ENCODE peak calls at places on chromosomes 6 and 20, in five cellular contexts. O is CD8-positive, alpha-beta T cell; S is colonic mucosa; X is kidney epithelial cell; P is WTC11. R is an unnamed sample.

GRCh38 chr6:118708055-118708454 is 56.7 kb upstream of the CEP85L start:
- DNase-seq in O (no peak), S (no peak), X (no peak), P (no peak), R (no peak)

GRCh38 chr6:166939276-166939816 is 17.0 kb downstream of the RNASET2 start:
- DNase-seq in O (no peak), S (no peak), X (no peak), P (no peak), R (no peak)

GRCh38 chr20:34843421-34843820 is 18.0 kb upstream of the NCOA6 start:
- DNase-seq in O (no peak), S (no peak), X (no peak), P (no peak), R (no peak)

GRCh38 chr6:69231983-69232382 is 564.8 kb downstream of the LMBRD1 start:
- DNase-seq in O (no peak), S (no peak), X (no peak), P (no peak), R (no peak)

GRCh38 chr20:25032478-25033183 is 25.3 kb downstream of the ACSS1 start:
- DNase-seq in O (no peak), S (peak; percentile 69), X (no peak), P (peak; percentile 23), R (no peak)

GRCh38 chr20:21177767-21178166 is 51.9 kb downstream of the KIZ start:
- DNase-seq in O (no peak), S (no peak), X (no peak), P (no peak), R (no peak)

GRCh38 chr6:6793388-6794250 is 205.1 kb downstream of the LY86 start:
- DNase-seq in O (no peak), S (no peak), X (no peak), P (no peak), R (no peak)

GRCh38 chr6:166010136-166010535 is 157.5 kb downstream of the TBXT start:
- DNase-seq in O (no peak), S (no peak), X (no peak), P (no peak), R (no peak)

GRCh38 chr6:33776186-33776585 is 12.7 kb downstream of the LEMD2 start:
- DNase-seq in O (no peak), S (no peak), X (no peak), P (no peak), R (no peak)

GRCh38 chr6:159716247-159717086 is 10.8 kb upstream of the WTAP start:
- DNase-seq in O (no peak), S (no peak), X (peak; percentile 72), P (no peak), R (no peak)

GRCh38 chr6:35011096-35012041 is 122.3 kb downstream of the ANKS1A start:
- DNase-seq in O (no peak), S (no peak), X (no peak), P (no peak), R (no peak)

GRCh38 chr6:148972481-148972880 is 225.7 kb downstream of the UST start:
- DNase-seq in O (peak; percentile 17), S (peak; percentile 63), X (peak; percentile 42), P (peak; percentile 95), R (peak; percentile 51)

DNA sequence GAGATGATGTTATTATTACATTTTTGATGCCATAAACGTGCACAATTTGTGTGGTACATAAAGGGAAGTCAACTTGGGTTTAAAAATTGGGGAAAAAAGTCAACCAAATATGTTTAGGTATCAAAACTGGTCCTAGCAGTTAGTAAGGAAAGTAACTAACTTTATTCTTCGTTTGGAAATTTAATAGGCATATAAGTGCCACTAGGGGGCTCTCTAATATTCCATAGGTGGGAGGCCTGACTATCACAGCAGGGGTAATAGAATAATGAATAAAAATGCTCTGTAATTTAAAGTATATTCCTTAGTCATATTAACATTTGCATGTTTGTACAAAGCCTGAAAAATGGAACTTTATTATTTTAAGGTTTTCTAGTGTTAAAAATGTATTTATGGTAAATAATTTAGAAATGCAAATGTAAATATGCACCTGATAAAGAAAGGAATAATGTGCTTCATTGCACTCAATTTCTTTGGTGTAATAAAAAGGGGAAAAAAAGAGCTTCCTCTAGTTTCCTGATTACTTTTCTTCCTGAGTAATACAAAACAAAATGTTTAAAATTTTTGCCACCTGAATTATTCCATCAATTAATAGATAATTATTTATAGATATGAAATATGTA is 125.7 kb upstream of the HDAC2 start:
- DNase-seq in O (no peak), S (no peak), X (no peak), P (no peak), R (no peak)
- TF ChIP-seq CTCF in O (peak; percentile 40), S (peak; percentile 63), X (peak; percentile 60), P (peak; percentile 88), R (peak; percentile 89)

GRCh38 chr20:7136886-7137285 is 369.4 kb downstream of the BMP2 start:
- DNase-seq in O (no peak), S (no peak), X (no peak), P (no peak), R (no peak)

GRCh38 chr20:7137395-7138151 is 370.1 kb downstream of the BMP2 start:
- DNase-seq in O (no peak), S (no peak), X (no peak), P (no peak), R (no peak)
- TF ChIP-seq CTCF in O (no peak), S (no peak), X (no peak), P (no peak), R (no peak)

DNA sequence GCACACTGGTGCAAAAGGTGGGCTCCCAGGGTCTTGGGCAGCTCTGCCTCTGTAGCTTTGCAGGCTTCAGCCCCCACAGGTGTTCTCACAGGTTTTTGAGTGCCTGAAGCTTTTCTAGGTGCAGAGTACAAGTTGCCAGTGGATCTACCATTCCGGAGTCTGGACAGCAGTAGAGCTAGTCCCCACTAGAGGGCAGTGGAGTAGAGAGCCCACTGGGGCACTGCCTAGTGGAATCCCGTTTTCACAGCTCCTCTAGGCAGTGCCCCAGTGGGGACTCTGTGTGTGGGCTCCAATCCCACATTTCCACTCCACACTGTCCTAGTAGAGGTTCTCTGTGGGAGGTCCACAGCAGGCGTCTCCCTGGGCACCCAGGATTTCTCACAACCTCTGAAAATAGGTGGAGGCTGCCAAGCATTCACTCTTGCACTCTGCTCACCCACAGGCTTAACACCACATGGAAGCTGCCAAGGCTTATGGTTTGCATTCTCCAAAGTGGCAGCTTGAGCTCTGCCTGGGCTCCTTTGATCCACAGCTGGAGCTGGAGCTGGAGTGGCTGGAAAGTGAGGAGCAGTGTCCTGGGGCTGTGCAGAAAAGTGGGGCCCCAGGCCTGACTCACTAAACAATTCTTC is 86.3 kb upstream of the PROKR2 start:
- DNase-seq in O (no peak), S (peak; percentile 38), X (no peak), P (peak; percentile 67), R (peak; percentile 55)
- TF ChIP-seq CTCF in O (no peak), S (peak; percentile 32), X (peak; percentile 69), P (peak; percentile 62), R (peak; percentile 74)

DNA sequence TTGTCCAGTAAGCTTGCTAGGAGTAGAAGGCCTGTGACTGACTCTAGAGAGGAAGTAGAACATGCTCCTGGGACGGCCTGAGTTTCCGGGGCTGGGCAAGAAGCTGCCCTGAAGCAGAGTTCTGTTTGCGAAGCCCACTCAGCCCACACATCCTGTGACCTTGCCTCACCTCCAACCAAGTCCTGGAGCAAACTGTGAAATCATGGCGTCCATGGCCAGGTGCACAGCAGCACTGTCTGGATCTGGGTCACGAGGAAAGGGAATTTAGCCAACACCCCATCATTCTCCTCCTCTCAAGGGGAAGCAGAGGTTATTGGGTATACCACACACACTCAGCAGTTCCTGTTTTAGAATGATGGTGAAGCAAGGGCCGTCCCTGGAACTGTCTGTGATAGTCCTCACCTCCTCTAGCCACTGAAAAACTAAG is 87.5 kb downstream of the CRYBG1 start:
- DNase-seq in O (peak; percentile 25), S (no peak), X (no peak), P (no peak), R (no peak)
- TF ChIP-seq CTCF in O (no peak), S (no peak), X (no peak), P (no peak), R (no peak)

GRCh38 chr6:32460528-32460927 is 20.8 kb downstream of the HLA-DRA start:
- DNase-seq in O (no peak), S (no peak), X (no peak), P (no peak), R (no peak)
- TF ChIP-seq CTCF in O (no peak), S (no peak), X (no peak), P (no peak), R (no peak)

DNA sequence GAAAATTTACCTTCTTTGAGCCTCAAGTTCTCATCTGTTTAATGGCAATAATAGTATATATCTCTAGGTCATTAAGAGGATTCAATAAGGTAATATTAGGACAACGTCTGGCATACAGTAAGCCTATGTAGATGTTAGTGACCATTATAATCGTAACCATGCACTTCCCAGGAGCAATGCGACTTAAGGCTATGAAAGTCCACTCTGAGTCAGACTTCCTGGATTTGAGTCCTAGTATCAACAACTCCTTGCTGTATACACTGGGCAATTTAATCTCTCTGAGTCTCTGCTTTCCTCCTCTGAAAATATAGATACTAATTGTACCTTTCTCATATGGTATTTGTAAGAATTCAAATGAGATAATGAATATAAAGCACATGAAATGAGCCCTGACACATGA is 168.1 kb upstream of the HDDC2 start:
- DNase-seq in O (no peak), S (no peak), X (no peak), P (no peak), R (no peak)
- TF ChIP-seq CTCF in O (no peak), S (no peak), X (no peak), P (no peak), R (no peak)

GRCh38 chr20:50977066-50978045 is 18.7 kb downstream of the MOCS3 start:
- DNase-seq in O (no peak), S (no peak), X (no peak), P (no peak), R (no peak)
- TF ChIP-seq CTCF in O (no peak), S (no peak), X (no peak), P (no peak), R (no peak)

GRCh38 chr20:13221673-13222318 is 722 bp downstream of the ISM1 start:
- DNase-seq in O (peak; percentile 52), S (peak; percentile 45), X (no peak), P (peak; percentile 71), R (peak; percentile 73)
- TF ChIP-seq CTCF in O (no peak), S (no peak), X (no peak), P (no peak), R (no peak)

GRCh38 chr6:40894962-40895799 is 143.8 kb downstream of the UNC5CL start:
- DNase-seq in O (no peak), S (peak; percentile 63), X (no peak), P (peak; percentile 82), R (peak; percentile 69)
- TF ChIP-seq CTCF in O (no peak), S (peak; percentile 58), X (peak; percentile 74), P (peak; percentile 30), R (peak; percentile 49)

DNA sequence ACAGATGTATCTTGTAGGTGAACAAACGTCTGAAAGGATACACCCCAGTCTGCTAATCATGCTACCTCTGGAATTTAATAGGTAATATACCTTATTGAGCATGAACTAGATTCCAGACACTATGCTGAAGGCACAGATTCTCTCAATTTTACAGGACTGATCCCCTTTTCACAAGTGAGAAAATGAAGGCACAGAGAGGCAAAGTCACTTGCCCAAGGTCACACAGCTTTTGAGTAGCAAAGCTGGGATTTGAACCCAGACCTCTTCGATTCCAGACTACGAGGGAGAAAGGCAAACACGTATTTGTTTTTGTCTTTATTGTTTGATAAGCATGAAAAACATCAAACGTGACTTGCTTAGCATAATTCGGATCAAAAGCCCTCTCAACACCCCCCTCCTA is 34.4 kb upstream of the PMEPA1 start:
- DNase-seq in O (no peak), S (no peak), X (no peak), P (no peak), R (no peak)
- TF ChIP-seq CTCF in O (no peak), S (no peak), X (no peak), P (no peak), R (no peak)